ENCODE peak calls at places on chromosomes 11 and 22, in five cellular contexts. T, J, G, B and C are unnamed samples.

GRCh38 chr11:9568854-9569587 is 4.4 kb upstream of the WEE1 start:
- ATAC-seq in T (peak), J (peak), G (peak), B (no peak), C (no peak)

GRCh38 chr11:48011125-48012050 is 31.0 kb downstream of the PTPRJ start:
- ATAC-seq in T (no peak), J (no peak), G (no peak), B (peak), C (no peak)

GRCh38 chr11:108775324-108775723 is 110.5 kb downstream of the DDX10 start:
- ATAC-seq in T (no peak), J (no peak), G (no peak), B (no peak), C (no peak)

GRCh38 chr11:43419460-43419859 is 60.7 kb downstream of the TTC17 start:
- ATAC-seq in T (no peak), J (peak), G (peak), B (peak), C (no peak)

GRCh38 chr11:5643585-5643984 is 18.8 kb downstream of the TRIM34 start:
- ATAC-seq in T (no peak), J (no peak), G (no peak), B (peak), C (no peak)

GRCh38 chr22:29994027-29994715 is 86.1 kb upstream of the HORMAD2 start:
- ATAC-seq in T (no peak), J (no peak), G (peak), B (peak), C (no peak)

GRCh38 chr11:72038491-72038890 is 39.8 kb downstream of the IL18BP start:
- ATAC-seq in T (peak), J (no peak), G (no peak), B (no peak), C (no peak)

GRCh38 chr22:39234867-39235687 is 9.7 kb downstream of the PDGFB start:
- ATAC-seq in T (peak), J (no peak), G (no peak), B (no peak), C (peak)

GRCh38 chr11:110161061-110161460 is 67.9 kb downstream of the ZC3H12C start:
- ATAC-seq in T (no peak), J (no peak), G (no peak), B (no peak), C (no peak)

GRCh38 chr11:15638386-15638787 is 523.7 kb downstream of the INSC start:
- ATAC-seq in T (no peak), J (no peak), G (no peak), B (peak), C (peak)

GRCh38 chr11:17410606-17411379 is 22.3 kb upstream of the KCNJ11 start:
- ATAC-seq in T (no peak), J (no peak), G (no peak), B (no peak), C (no peak)

GRCh38 chr22:48264586-48264985 is 1502.1 kb downstream of the TBC1D22A start:
- ATAC-seq in T (no peak), J (no peak), G (no peak), B (no peak), C (no peak)

GRCh38 chr11:96134622-96135021 is 208.4 kb downstream of the MAML2 start:
- ATAC-seq in T (no peak), J (peak), G (no peak), B (peak), C (peak)